ENCODE peak calls at places on chromosomes 4 and X, in five cellular contexts. V is neuronal stem cell, I is H9, G is IMR-90, N is H1. J is an unnamed sample.

GRCh38 chr4:107760281-107760947 is 40.4 kb upstream of the PAPSS1 start:
- DNase-seq in V (no peak), I (no peak), G (peak), N (no peak), J (peak)

GRCh38 chrX:31199051-31199769 is 127.4 kb upstream of the FTHL17 start:
- DNase-seq in V (no peak), I (no peak), G (no peak), N (no peak), J (no peak)

GRCh38 chr4:101152521-101152920 is 194.8 kb downstream of the PPP3CA start:
- DNase-seq in V (no peak), I (no peak), G (no peak), N (no peak), J (peak)

GRCh38 chr4:108560624-108561023 is 59.8 kb upstream of the RPL34 start:
- DNase-seq in V (no peak), I (no peak), G (no peak), N (no peak), J (no peak)

GRCh38 chrX:153697924-153698865 is 10.5 kb downstream of the SLC6A8 start:
- DNase-seq in V (no peak), I (no peak), G (no peak), N (no peak), J (no peak)

GRCh38 chr4:78079701-78080430 is 22.7 kb downstream of the FRAS1 start:
- DNase-seq in V (no peak), I (no peak), G (no peak), N (no peak), J (no peak)

GRCh38 chr4:13455411-13455810 is 28.7 kb downstream of the RAB28 start:
- DNase-seq in V (no peak), I (no peak), G (peak), N (no peak), J (no peak)

GRCh38 chr4:59455751-59456150 is 1744.4 kb upstream of the ADGRL3 start:
- DNase-seq in V (no peak), I (no peak), G (no peak), N (no peak), J (no peak)

GRCh38 chr4:155772459-155773195 is 13.8 kb downstream of the GUCY1B1 start:
- DNase-seq in V (no peak), I (peak), G (no peak), N (no peak), J (peak)

GRCh38 chr4:82744284-82744963 is 54.2 kb downstream of the SCD5 start:
- DNase-seq in V (no peak), I (no peak), G (no peak), N (no peak), J (peak)

GRCh38 chr4:33837043-33837442 is 2407.3 kb downstream of the ARAP2 start:
- DNase-seq in V (no peak), I (no peak), G (peak), N (no peak), J (peak)

GRCh38 chr4:88938138-88938537 is 118.8 kb downstream of the FAM13A start:
- DNase-seq in V (no peak), I (no peak), G (peak), N (no peak), J (peak)

GRCh38 chrX:17495052-17495451 is 120.1 kb downstream of the NHS start:
- DNase-seq in V (no peak), I (no peak), G (no peak), N (no peak), J (no peak)

GRCh38 chrX:13120017-13120416 is 75.6 kb upstream of the FAM9C start:
- DNase-seq in V (no peak), I (no peak), G (peak), N (no peak), J (peak)

GRCh38 chr4:54872246-54872645 is 214.5 kb downstream of the KIT start:
- DNase-seq in V (no peak), I (no peak), G (peak), N (no peak), J (no peak)

GRCh38 chr4:95549246-95550138 is 719 bp upstream of the UNC5C start:
- DNase-seq in V (peak), I (peak), G (peak), N (no peak), J (no peak)

GRCh38 chr4:123327846-123328447 is 68.6 kb upstream of the SPRY1 start:
- DNase-seq in V (no peak), I (no peak), G (no peak), N (no peak), J (no peak)

GRCh38 chr4:83387922-83388676 is 53.5 kb upstream of the HPSE start:
- DNase-seq in V (no peak), I (no peak), G (no peak), N (no peak), J (no peak)

GRCh38 chr4:118389731-118390520 is 37.1 kb upstream of the PRSS12 start:
- DNase-seq in V (no peak), I (no peak), G (peak), N (no peak), J (no peak)

DNA sequence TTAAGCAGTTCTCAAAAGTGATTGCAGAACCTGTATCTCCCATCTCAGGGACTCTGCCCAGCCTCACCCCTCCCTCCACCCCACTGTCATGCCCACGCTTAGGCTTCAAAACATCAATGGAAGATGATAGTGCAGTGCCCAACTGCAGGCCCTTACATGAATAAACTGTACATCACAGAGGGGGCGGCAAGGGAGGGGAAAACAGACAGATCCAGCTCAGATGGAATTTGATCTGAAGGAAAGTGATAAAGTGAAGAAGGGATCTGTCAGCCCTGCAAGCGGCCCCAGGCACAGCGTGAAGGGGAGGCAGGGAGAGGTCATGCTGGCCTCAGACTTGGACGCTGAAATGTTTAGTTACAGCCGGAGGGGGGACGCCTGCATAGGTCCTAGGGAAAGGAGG is 38.5 kb downstream of the GYG2 start:
- DNase-seq in V (no peak), I (no peak), G (no peak), N (no peak), J (no peak)
- H4K8ac ChIP-seq in V (no peak), I (no peak), G (no peak), N (no peak), J (no peak)

GRCh38 chr4:3436048-3436797 is 5.5 kb upstream of the HGFAC start:
- DNase-seq in V (no peak), I (no peak), G (no peak), N (no peak), J (no peak)
- H4K91ac ChIP-seq in V (no peak), I (no peak), G (peak), N (peak), J (peak)

GRCh38 chr4:182914357-182914756 is 2.8 kb downstream of the DCTD start:
- DNase-seq in V (no peak), I (no peak), G (no peak), N (no peak), J (no peak)

GRCh38 chr4:182918791-182919302 is 1.7 kb upstream of the DCTD start:
- DNase-seq in V (no peak), I (no peak), G (no peak), N (no peak), J (no peak)

GRCh38 chr4:182918044-182918607 is 940 bp upstream of the DCTD start:
- DNase-seq in V (no peak), I (no peak), G (no peak), N (no peak), J (peak)

GRCh38 chr4:182917182-182918043 is at the start of gene DCTD:
- DNase-seq in V (peak), I (peak), G (peak), N (no peak), J (peak)

GRCh38 chr4:182916483-182917181 is 554 bp downstream of the DCTD start:
- DNase-seq in V (peak), I (peak), G (peak), N (no peak), J (peak)
- H4K8ac ChIP-seq in V (no peak), I (no peak), G (peak), N (peak), J (peak)

DNA sequence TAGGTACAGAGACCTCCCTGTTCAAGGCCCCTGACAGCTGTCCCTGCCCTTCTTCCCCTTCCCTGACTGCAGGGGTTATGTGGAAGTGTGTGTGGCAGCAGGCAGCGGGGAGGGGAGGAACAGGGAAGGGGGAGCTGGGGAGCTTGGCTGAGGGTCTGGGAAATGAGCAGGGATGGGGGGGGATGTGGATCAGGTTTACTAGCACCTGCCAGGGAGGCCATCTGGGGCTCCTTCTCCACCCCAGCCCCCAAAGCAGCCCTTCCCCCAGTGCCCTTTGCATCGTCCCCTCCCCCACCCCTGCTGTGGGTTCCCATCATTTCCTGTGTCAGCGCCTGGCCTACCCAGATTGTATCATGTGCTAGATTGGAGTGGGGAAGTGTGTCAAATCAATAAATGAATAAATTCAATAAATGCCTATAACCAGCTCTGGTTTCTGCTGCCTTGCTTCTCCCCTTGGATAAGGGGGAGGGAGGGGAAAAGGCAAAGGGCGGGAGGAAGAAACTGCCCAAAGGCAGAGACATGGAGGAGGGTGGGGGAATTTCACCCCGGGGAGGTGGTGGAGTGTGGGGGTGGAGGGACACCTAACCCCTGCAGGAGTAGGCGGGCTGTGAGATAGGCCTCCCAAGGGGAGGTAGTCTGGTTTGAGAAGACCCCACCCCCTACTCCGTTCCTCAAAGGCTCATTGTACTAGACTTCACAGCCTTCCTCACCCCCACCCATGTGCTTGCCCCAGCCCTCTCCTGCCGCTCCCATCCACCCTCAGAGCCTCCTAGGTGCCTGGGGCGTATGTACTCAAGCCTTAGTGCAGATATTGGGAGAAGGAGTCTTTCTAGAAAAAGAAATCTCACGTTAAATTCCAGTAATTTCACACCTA is 3.2 kb downstream of the CXorf65 start:
- DNase-seq in V (no peak), I (peak), G (no peak), N (peak), J (no peak)
- H4K91ac ChIP-seq in V (no peak), I (no peak), G (no peak), N (peak), J (peak)

DNA sequence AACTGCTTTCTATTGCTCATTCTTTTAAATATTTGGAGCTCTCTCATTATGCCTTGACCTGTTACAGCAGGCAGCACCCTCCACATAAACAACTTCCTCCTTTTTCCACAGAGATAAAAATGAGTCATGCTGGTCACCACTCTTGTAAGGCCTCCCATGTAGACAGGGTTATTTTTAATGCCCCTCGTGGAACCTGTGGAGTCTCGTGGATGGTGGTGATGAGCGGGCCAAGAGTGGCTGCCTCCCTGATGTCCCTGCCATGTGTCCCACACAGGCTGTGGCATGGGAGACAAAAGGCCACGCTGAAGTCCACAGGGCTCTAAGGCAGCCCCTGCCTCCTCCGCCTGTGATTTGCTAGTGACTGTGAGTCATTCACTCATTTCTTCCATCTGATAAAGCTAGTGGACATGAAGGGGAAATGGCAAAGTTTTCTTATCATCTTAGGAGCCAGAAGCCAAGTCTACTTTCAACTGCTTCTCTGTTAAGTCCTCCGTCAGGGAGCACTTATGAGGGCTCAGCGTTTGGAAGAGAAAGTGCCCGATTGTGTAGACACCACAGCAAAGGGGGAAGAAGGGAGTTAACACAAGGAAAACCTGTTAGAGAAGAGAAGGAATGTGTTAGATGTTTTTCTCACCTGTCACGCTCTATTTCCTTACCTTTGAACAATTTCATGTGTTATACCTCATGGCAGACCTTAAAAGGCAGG is 121.6 kb upstream of the FAT1 start:
- DNase-seq in V (no peak), I (no peak), G (peak), N (no peak), J (peak)
- H4K8ac ChIP-seq in V (no peak), I (no peak), G (peak), N (no peak), J (no peak)

GRCh38 chr4:186592450-186592849 is 37.1 kb upstream of the MTNR1A start:
- DNase-seq in V (no peak), I (no peak), G (no peak), N (no peak), J (no peak)
- H4K91ac ChIP-seq in V (no peak), I (no peak), G (no peak), N (no peak), J (no peak)

GRCh38 chr4:139555073-139555704 is 830 bp downstream of the SETD7 start:
- DNase-seq in V (peak), I (peak), G (peak), N (no peak), J (peak)
- H4K8ac ChIP-seq in V (no peak), I (no peak), G (peak), N (peak), J (peak)

DNA sequence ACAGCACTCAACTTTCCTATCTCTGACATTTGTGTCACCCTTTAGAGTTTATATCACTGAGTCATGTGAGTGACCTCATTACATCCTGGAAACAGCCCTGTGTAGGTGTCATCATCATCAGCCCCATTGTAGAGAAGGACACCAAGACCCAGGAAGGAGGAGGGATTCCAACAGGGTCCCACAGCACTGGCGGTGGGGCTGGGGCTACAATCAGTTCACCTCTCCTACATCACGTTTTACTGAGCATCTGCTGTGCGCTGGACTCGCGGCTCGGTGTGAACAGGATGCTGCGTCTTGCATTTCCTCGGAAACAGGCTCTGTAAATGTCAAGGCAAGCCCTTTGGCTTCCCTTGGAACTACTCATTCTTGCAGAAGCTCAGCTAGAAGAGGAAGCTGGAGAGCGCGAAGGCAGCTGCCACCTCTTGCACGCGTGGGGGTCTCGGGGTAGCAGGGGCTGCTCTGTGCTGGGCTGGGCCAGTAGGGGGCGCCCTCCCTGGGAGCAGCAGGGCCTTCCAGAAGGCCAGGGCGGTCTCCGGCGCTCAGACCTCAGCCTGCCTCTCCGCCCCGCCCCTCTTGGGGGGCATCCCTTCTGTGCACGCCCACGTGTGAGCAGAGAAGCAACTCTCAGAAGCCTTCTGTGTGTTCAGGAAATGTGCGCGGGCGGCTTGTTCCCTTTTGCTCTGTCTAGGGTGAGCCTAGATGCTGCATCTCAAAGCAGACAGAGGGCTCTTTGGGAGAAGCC is 29.0 kb downstream of the REELD1 start:
- DNase-seq in V (no peak), I (peak), G (peak), N (peak), J (peak)
- H4K91ac ChIP-seq in V (no peak), I (no peak), G (peak), N (peak), J (no peak)

GRCh38 chr4:184370711-184371389 is 103.5 kb downstream of the IRF2 start:
- DNase-seq in V (no peak), I (no peak), G (peak), N (no peak), J (no peak)
- H4K8ac ChIP-seq in V (no peak), I (no peak), G (peak), N (no peak), J (no peak)

DNA sequence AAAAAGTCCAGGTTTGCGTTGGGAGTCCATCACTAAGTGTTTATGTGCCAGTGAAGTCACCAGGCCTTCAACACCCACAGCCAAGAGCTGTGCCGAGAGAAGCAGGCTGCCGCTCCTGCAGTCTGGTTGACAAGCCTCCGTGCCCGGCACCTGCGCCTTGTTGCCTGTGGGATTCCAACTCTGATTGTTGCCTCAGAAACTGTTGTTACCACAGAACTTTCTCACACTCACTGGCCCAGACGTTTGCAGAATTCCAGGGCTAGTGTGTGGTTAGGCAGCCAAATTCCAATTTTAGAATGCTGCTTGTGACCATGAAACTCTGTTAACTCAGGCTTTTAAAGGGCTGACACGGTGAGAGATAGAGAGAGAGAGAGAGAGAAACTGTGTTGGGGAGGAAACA is 119.5 kb upstream of the LIMCH1 start:
- DNase-seq in V (no peak), I (no peak), G (peak), N (no peak), J (peak)
- H4K91ac ChIP-seq in V (no peak), I (no peak), G (no peak), N (no peak), J (no peak)